ENCODE peak calls at places on chromosomes 11 and 22, in four cellular contexts. H, X, E and L are unnamed samples.

GRCh38 chr11:74533421-74533820 is 39.9 kb upstream of the LIPT2 start:
- DNase-seq in H (no peak), X (no peak), E (no peak), L (peak)

GRCh38 chr11:79119491-79120284 is 321.1 kb downstream of the TENM4 start:
- DNase-seq in X (no peak), E (no peak), H (no peak), L (no peak)

GRCh38 chr11:28674432-28675076 is 566.4 kb downstream of the METTL15 start:
- DNase-seq in X (no peak), E (peak), H (no peak), L (peak)

GRCh38 chr22:37197451-37198289 is 9.6 kb upstream of the C1QTNF6 start:
- DNase-seq in X (peak), H (peak), E (peak), L (no peak)

GRCh38 chr11:68994161-68994890 is 13.5 kb upstream of the MRGPRD start:
- DNase-seq in H (peak), E (no peak), X (no peak), L (peak)

GRCh38 chr11:37115963-37116362 is 517.9 kb upstream of the RAG2 start:
- DNase-seq in X (no peak), E (no peak), H (no peak), L (no peak)

GRCh38 chr11:18581825-18582224 is 6.7 kb downstream of the UEVLD start:
- DNase-seq in E (no peak), H (no peak), X (no peak), L (no peak)

GRCh38 chr11:63769044-63769718 is 606 bp upstream of the ZFTA start:
- DNase-seq in H (peak), E (no peak), X (no peak), L (peak)

GRCh38 chr11:66727282-66727882 is 1.6 kb downstream of the SPTBN2 start:
- DNase-seq in H (no peak), X (no peak), E (peak), L (peak)

GRCh38 chr11:127098684-127099083 is 98.1 kb upstream of the KIRREL3 start:
- DNase-seq in X (no peak), E (no peak), H (no peak), L (peak)

GRCh38 chr11:34505874-34506273 is 7.7 kb downstream of the ELF5 start:
- DNase-seq in X (no peak), H (no peak), E (no peak), L (no peak)

GRCh38 chr11:110374921-110375320 is 54.8 kb upstream of the FDX1 start:
- DNase-seq in E (no peak), H (no peak), X (no peak), L (no peak)

GRCh38 chr11:129333873-129334272 is 41.8 kb upstream of the BARX2 start:
- DNase-seq in E (no peak), X (no peak), H (no peak), L (no peak)

GRCh38 chr11:15453211-15453715 is 338.5 kb downstream of the INSC start:
- DNase-seq in E (no peak), H (no peak), X (no peak), L (no peak)

GRCh38 chr11:47289856-47290255 is 19.9 kb downstream of the MADD start:
- DNase-seq in H (peak), X (no peak), E (no peak), L (no peak)

GRCh38 chr11:72703281-72704008 is 29.2 kb upstream of the PDE2A start:
- DNase-seq in E (peak), H (peak), X (peak), L (no peak)

GRCh38 chr22:47474895-47475294 is 712.4 kb downstream of the TBC1D22A start:
- DNase-seq in H (no peak), E (no peak), X (no peak), L (no peak)